ENCODE peak calls at places on chromosomes 3 and 15, in five cellular contexts. A is sigmoid colon, S is BJ, V is fibroblast of lung, R is body of pancreas. P is an unnamed sample. For H3K27me3, the result is how much of the 10 kb centered on the place peaks cover.

GRCh38 chr15:67719330-67719959 is 105.9 kb upstream of the SKOR1 start:
- DNase-seq in A (no peak), S (no peak), V (no peak), R (no peak), P (no peak)

GRCh38 chr15:57534279-57534678 is 57.4 kb upstream of the MYZAP start:
- DNase-seq in A (no peak), S (no peak), V (no peak), R (no peak), P (no peak)

GRCh38 chr3:13146643-13147143 is 73.5 kb upstream of the IQSEC1 start:
- DNase-seq in A (peak), S (no peak), V (no peak), R (peak), P (no peak)

GRCh38 chr15:26867199-26868007 is 541 bp downstream of the GABRA5 start:
- DNase-seq in A (no peak), S (no peak), V (no peak), R (no peak), P (no peak)

GRCh38 chr15:68278345-68279217 is 1.0 kb downstream of the FEM1B start:
- DNase-seq in A (no peak), S (no peak), V (peak), R (peak), P (peak)

GRCh38 chr15:90160781-90161727 is 40.1 kb upstream of the SEMA4B start:
- DNase-seq in A (no peak), S (no peak), V (no peak), R (peak), P (peak)

GRCh38 chr3:193196746-193197145 is 44.3 kb upstream of the PLAAT1 start:
- DNase-seq in A (no peak), S (no peak), V (no peak), R (no peak), P (no peak)

GRCh38 chr15:101530224-101530958 is 40.9 kb upstream of the PCSK6 start:
- DNase-seq in A (no peak), S (no peak), V (no peak), R (no peak), P (no peak)

GRCh38 chr3:15205934-15206661 is at the start of gene CAPN7:
- DNase-seq in A (peak), S (peak), V (peak), R (peak), P (peak)

GRCh38 chr15:101497484-101498034 is 8.1 kb upstream of the PCSK6 start:
- DNase-seq in A (no peak), S (no peak), V (no peak), R (no peak), P (no peak)

GRCh38 chr15:50227076-50227475 is 38.5 kb downstream of the HDC start:
- DNase-seq in A (no peak), S (peak), V (peak), R (no peak), P (no peak)

GRCh38 chr3:32868719-32869512 is 51.1 kb downstream of the TRIM71 start:
- DNase-seq in A (no peak), S (no peak), V (no peak), R (no peak), P (no peak)

GRCh38 chr15:88256261-88257230 is at the start of gene NTRK3:
- DNase-seq in A (no peak), S (no peak), V (peak), R (no peak), P (no peak)

GRCh38 chr3:176097036-176097435 is 1100.2 kb downstream of the TBL1XR1 start:
- DNase-seq in A (no peak), S (no peak), V (no peak), R (no peak), P (no peak)

GRCh38 chr15:40002295-40002694 is 36.7 kb downstream of the SRP14 start:
- DNase-seq in A (no peak), S (no peak), V (peak), R (peak), P (no peak)

GRCh38 chr3:37136067-37136466 is 38.3 kb downstream of the LRRFIP2 start:
- DNase-seq in A (no peak), S (no peak), V (peak), R (no peak), P (no peak)

GRCh38 chr15:40003491-40003916 is 35.5 kb downstream of the SRP14 start:
- DNase-seq in A (no peak), S (no peak), V (no peak), R (no peak), P (no peak)

GRCh38 chr3:190321789-190322603 is at the start of gene CLDN1:
- DNase-seq in A (peak), S (no peak), V (peak), R (peak), P (peak)

GRCh38 chr3:123400169-123400568 is 48.7 kb downstream of the ADCY5 start:
- DNase-seq in A (no peak), S (no peak), V (no peak), R (no peak), P (no peak)
- H3K27me3 ChIP-seq in A (under half), S (under half), V (under half), R (under half), P (under half)

GRCh38 chr3:10140996-10141546 is 507 bp upstream of the VHL start:
- DNase-seq in A (no peak), S (no peak), V (peak), R (no peak), P (no peak)
- H3K27me3 ChIP-seq in A (under half), S (under half), V (under half), R (under half), P (under half)

DNA sequence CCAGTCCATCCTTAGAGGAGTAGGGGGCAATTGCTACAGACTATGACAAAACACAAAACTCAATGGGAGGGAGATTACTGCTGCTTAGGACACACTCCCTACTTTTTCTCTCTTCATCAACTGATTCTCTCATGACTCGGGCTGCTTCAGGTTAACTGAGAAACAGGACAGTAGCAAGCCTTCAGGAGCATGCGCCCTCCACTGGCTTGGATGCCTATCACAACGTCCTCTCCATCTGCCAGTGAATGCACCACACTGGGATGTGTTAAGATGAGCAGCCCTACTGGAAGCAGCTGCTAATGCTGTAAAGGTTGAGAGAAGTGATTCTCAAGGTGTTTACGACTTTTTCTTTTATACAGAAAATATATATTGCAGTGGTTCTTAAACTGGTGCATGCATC is 542.3 kb downstream of the EDEM1 start:
- DNase-seq in A (no peak), S (no peak), V (no peak), R (no peak), P (no peak)
- H3K27me3 ChIP-seq in A (under half), S (under half), V (under half), R (under half), P (under half)

GRCh38 chr15:41881086-41881485 is 12.8 kb downstream of the SPTBN5 start:
- DNase-seq in A (no peak), S (no peak), V (no peak), R (no peak), P (no peak)
- H3K27me3 ChIP-seq in A (under half), S (under half), V (under half), R (under half), P (under half)

GRCh38 chr15:99732711-99733267 is 448 bp downstream of the LYSMD4 start:
- DNase-seq in A (peak), S (no peak), V (no peak), R (peak), P (peak)
- H3K27me3 ChIP-seq in A (under half), S (under half), V (under half), R (under half), P (under half)

GRCh38 chr3:64267774-64268604 is 42.7 kb upstream of the PRICKLE2 start:
- DNase-seq in A (peak), S (no peak), V (peak), R (peak), P (peak)

GRCh38 chr3:64268926-64269325 is 43.7 kb upstream of the PRICKLE2 start:
- DNase-seq in A (no peak), S (no peak), V (no peak), R (no peak), P (no peak)

GRCh38 chr3:64266065-64266874 is 41.0 kb upstream of the PRICKLE2 start:
- DNase-seq in A (peak), S (peak), V (peak), R (no peak), P (peak)

GRCh38 chr3:64264491-64265109 is 39.3 kb upstream of the PRICKLE2 start:
- DNase-seq in A (no peak), S (no peak), V (peak), R (no peak), P (no peak)

DNA sequence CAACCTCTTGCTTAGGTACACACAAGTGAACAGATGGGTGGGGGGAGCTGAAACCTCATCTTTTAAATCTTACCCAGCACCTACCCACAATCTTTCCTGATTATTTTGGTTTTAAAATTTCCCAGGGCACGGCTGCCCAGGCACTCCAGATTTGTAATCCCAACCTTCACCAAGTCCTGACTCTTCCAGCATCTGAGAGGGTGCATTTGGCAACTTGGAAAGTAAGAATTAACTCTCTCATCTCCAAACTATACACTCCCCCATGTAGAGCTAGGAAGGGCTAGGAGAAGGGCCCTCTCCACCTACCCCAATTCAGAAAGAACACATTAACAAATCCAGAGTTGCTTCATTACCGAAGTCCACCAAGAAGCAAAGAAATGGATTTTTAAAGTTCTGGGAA is 41.7 kb upstream of the PRICKLE2 start:
- DNase-seq in A (no peak), S (no peak), V (no peak), R (no peak), P (no peak)
- H3K27me3 ChIP-seq in A (under half), S (under half), V (under half), R (under half), P (under half)

GRCh38 chr15:78625621-78626280 is 5.0 kb upstream of the CHRNA3 start:
- DNase-seq in A (no peak), S (no peak), V (no peak), R (no peak), P (no peak)

GRCh38 chr15:78624651-78625590 is 4.1 kb upstream of the CHRNA3 start:
- DNase-seq in A (no peak), S (no peak), V (no peak), R (no peak), P (no peak)

GRCh38 chr15:78621810-78622402 is 1.1 kb upstream of the CHRNA3 start:
- DNase-seq in A (no peak), S (no peak), V (no peak), R (no peak), P (no peak)

GRCh38 chr15:78626611-78627010 is 5.8 kb upstream of the CHRNA3 start:
- DNase-seq in A (no peak), S (no peak), V (no peak), R (no peak), P (no peak)

GRCh38 chr15:78623786-78624497 is 3.1 kb upstream of the CHRNA3 start:
- DNase-seq in A (no peak), S (no peak), V (no peak), R (no peak), P (no peak)
- H3K27me3 ChIP-seq in A (under half), S (under half), V (under half), R (under half), P (under half)

DNA sequence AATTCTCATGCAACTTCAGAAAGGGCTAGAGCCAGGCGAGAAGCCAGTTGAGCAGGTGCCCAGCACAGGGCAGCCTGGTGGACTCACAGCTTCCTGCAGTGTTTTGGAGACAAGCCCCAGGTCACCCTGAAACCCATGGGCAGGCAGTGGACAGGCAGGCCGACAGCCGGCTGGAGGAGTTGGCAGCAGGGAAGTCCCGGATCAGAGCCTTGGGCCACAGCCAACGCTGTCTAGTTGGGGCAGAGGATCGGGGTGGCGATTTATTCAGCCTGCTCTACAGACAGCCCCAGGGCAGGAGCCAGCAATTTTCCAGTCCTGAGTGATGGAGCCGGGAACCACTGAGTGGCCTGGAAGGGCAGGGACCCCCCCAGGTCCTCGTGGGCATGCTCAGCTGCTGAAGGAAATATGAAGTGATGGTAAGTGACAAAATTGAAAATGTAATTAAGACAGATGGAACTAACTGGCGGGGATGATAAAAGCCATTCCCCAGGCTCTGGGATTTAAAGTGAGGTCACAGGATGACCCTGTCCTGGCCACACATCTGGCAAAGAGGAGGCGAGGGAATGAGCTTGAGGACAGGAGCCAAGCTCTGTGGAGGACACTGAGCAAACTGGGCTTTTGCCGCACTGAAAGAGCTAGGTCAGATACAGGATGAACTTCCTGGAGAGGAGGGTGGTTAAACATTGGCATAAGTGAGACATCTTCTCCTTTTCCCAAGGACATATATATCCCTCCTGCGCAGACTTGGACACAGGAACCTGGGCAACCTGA is 34.4 kb upstream of the TBC1D21 start:
- DNase-seq in A (peak), S (no peak), V (no peak), R (peak), P (peak)
- H3K27me3 ChIP-seq in A (under half), S (under half), V (under half), R (under half), P (under half)

GRCh38 chr15:41493902-41494189 is 172 bp downstream of the ITPKA start:
- DNase-seq in A (no peak), S (no peak), V (no peak), R (no peak), P (no peak)
- H3K27me3 ChIP-seq in A (under half), S (under half), V (under half), R (under half), P (under half)

P was measured in prostate gland.